ENCODE peak calls at places on chromosomes 11 and 22, in ten cellular contexts. F, K, W, P, T, Z, D, I, M and X are unnamed samples.

GRCh38 chr11:35276396-35276795 is 137.4 kb downstream of the CD44 start:
- DNase-seq in F (no peak), K (no peak), W (no peak), P (no peak), T (peak), Z (no peak), D (no peak), I (peak), M (peak), X (no peak)

GRCh38 chr11:60862171-60862570 is 5.2 kb upstream of the ZP1 start:
- DNase-seq in F (no peak), K (no peak), W (no peak), P (no peak), T (no peak), Z (no peak), D (no peak), I (no peak), M (no peak), X (no peak)

GRCh38 chr11:70244698-70245097 is 25.8 kb upstream of the PPFIA1 start:
- DNase-seq in F (no peak), K (no peak), W (peak), P (no peak), T (peak), Z (peak), D (peak), I (no peak), M (no peak), X (peak)

GRCh38 chr11:3380706-3381570 is 2.0 kb upstream of the ZNF195 start:
- DNase-seq in F (no peak), K (no peak), W (no peak), P (no peak), T (peak), Z (peak), D (no peak), I (peak), M (no peak), X (peak)

GRCh38 chr22:44538071-44538470 is 40.0 kb upstream of the RTL6 start:
- DNase-seq in F (peak), K (no peak), W (peak), P (no peak), T (peak), Z (peak), D (no peak), I (no peak), M (no peak), X (peak)

GRCh38 chr22:41446057-41446501 is 522 bp downstream of the TOB2 start:
- DNase-seq in F (no peak), K (no peak), W (peak), P (no peak), T (peak), Z (no peak), D (no peak), I (peak), M (no peak), X (no peak)

GRCh38 chr11:1153105-1153950 is 4.4 kb upstream of the MUC5AC start:
- DNase-seq in F (no peak), K (no peak), W (no peak), P (peak), T (no peak), Z (no peak), D (no peak), I (no peak), M (no peak), X (no peak)

GRCh38 chr22:23804781-23805291 is 18.1 kb downstream of the SMARCB1 start:
- DNase-seq in F (no peak), K (no peak), W (no peak), P (no peak), T (no peak), Z (no peak), D (no peak), I (no peak), M (no peak), X (no peak)

GRCh38 chr11:134471341-134472187 is 59.5 kb upstream of the B3GAT1 start:
- DNase-seq in F (no peak), K (no peak), W (no peak), P (no peak), T (no peak), Z (no peak), D (no peak), I (no peak), M (no peak), X (no peak)

GRCh38 chr11:13366266-13367026 is 88.9 kb downstream of the BMAL1 start:
- DNase-seq in F (no peak), K (no peak), W (no peak), P (no peak), T (no peak), Z (no peak), D (no peak), I (no peak), M (no peak), X (no peak)

GRCh38 chr11:15097411-15097810 is 17.3 kb upstream of the INSC start:
- DNase-seq in F (peak), K (no peak), W (no peak), P (no peak), T (no peak), Z (no peak), D (no peak), I (no peak), M (no peak), X (no peak)

GRCh38 chr22:45240137-45240809 is 421 bp downstream of the KIAA0930 start:
- DNase-seq in F (no peak), K (no peak), W (peak), P (no peak), T (peak), Z (no peak), D (no peak), I (no peak), M (peak), X (no peak)

GRCh38 chr22:28410050-28410816 is 269.4 kb downstream of the TTC28 start:
- DNase-seq in F (no peak), K (no peak), W (peak), P (no peak), T (peak), Z (peak), D (no peak), I (no peak), M (no peak), X (peak)

GRCh38 chr22:27317156-27317555 is 484.4 kb downstream of the MN1 start:
- DNase-seq in F (no peak), K (no peak), W (no peak), P (no peak), T (peak), Z (no peak), D (no peak), I (no peak), M (no peak), X (no peak)

GRCh38 chr22:36280379-36280778 is 27.4 kb downstream of the APOL1 start:
- DNase-seq in F (no peak), K (no peak), W (no peak), P (no peak), T (no peak), Z (no peak), D (no peak), I (no peak), M (no peak), X (no peak)

GRCh38 chr22:25700996-25701815 is 40.8 kb upstream of the MYO18B start:
- DNase-seq in F (no peak), K (no peak), W (peak), P (no peak), T (no peak), Z (peak), D (peak), I (no peak), M (no peak), X (peak)

GRCh38 chr11:70060611-70061293 is 17.4 kb upstream of the ANO1 start:
- DNase-seq in F (no peak), K (no peak), W (no peak), P (no peak), T (no peak), Z (no peak), D (no peak), I (no peak), M (no peak), X (no peak)

GRCh38 chr11:70951139-70951804 is 301.1 kb downstream of the SHANK2 start:
- DNase-seq in F (no peak), K (no peak), W (no peak), P (no peak), T (peak), Z (no peak), D (no peak), I (no peak), M (no peak), X (no peak)

GRCh38 chr11:70230151-70230839 is 27.2 kb downstream of the FADD start:
- DNase-seq in F (no peak), K (no peak), W (no peak), P (no peak), T (peak), Z (no peak), D (no peak), I (no peak), M (no peak), X (peak)